ENCODE peak calls at places on chromosomes 16 and 17, in eight cellular contexts. F is prostate gland; L is mucosa of descending colon; R is Peyer's patch; P is tibial artery; V is PC-9; O is CD8-positive, alpha-beta T cell; X is BE2C. Z is an unnamed sample. For H3K9me3, the result is how much of the 10 kb centered on the place peaks cover.

GRCh38 chr17:50470451-50470850 is 1.8 kb upstream of the CHAD start:
- DNase-seq in F (peak), L (peak), R (no peak), P (no peak), V (no peak), O (no peak), X (no peak), Z (no peak)

GRCh38 chr17:55157165-55157564 is 107.6 kb upstream of the HLF start:
- DNase-seq in F (no peak), L (no peak), R (no peak), P (no peak), V (no peak), O (no peak), X (no peak), Z (no peak)

GRCh38 chr16:11682655-11683096 is 14.4 kb downstream of the SNN start:
- DNase-seq in F (no peak), L (no peak), R (no peak), P (no peak), V (no peak), O (no peak), X (no peak), Z (no peak)

GRCh38 chr16:74743045-74743667 is 31.5 kb downstream of the FA2H start:
- DNase-seq in F (no peak), L (peak), R (no peak), P (no peak), V (peak), O (no peak), X (no peak), Z (no peak)

GRCh38 chr16:54939537-54940278 is 9.0 kb downstream of the IRX5 start:
- DNase-seq in F (no peak), L (no peak), R (no peak), P (no peak), V (no peak), O (no peak), X (no peak), Z (no peak)

GRCh38 chr17:45143767-45144198 is 4.5 kb upstream of the HEXIM1 start:
- DNase-seq in F (peak), L (peak), R (peak), P (peak), V (no peak), O (peak), X (no peak), Z (no peak)

GRCh38 chr16:66271074-66272060 is 95.1 kb upstream of the CDH5 start:
- DNase-seq in F (no peak), L (no peak), R (peak), P (no peak), V (peak), O (no peak), X (no peak), Z (no peak)

GRCh38 chr17:42913981-42914617 is 13.5 kb downstream of the G6PC1 start:
- DNase-seq in F (no peak), L (no peak), R (no peak), P (peak), V (peak), O (no peak), X (no peak), Z (no peak)

GRCh38 chr16:1413684-1414531 is 596 bp downstream of the UNKL start:
- DNase-seq in F (no peak), L (peak), R (peak), P (peak), V (no peak), O (peak), X (peak), Z (peak)

GRCh38 chr16:77223184-77223583 is 24.0 kb downstream of the SYCE1L start:
- DNase-seq in F (no peak), L (no peak), R (no peak), P (no peak), V (no peak), O (no peak), X (peak), Z (no peak)

GRCh38 chr17:82250868-82251500 is 22.1 kb downstream of the SLC16A3 start:
- DNase-seq in F (no peak), L (no peak), R (no peak), P (no peak), V (no peak), O (no peak), X (peak), Z (no peak)

GRCh38 chr16:69804283-69804682 is 42.2 kb downstream of the WWP2 start:
- DNase-seq in F (no peak), L (no peak), R (no peak), P (no peak), V (no peak), O (no peak), X (no peak), Z (no peak)

GRCh38 chr16:46830417-46830901 is 521 bp downstream of the C16orf87 start:
- DNase-seq in F (peak), L (peak), R (peak), P (no peak), V (no peak), O (peak), X (peak), Z (peak)

GRCh38 chr16:4265676-4266075 is 7.1 kb downstream of the TFAP4 start:
- DNase-seq in F (no peak), L (no peak), R (no peak), P (no peak), V (no peak), O (no peak), X (no peak), Z (no peak)

GRCh38 chr16:71225145-71225544 is 5.4 kb downstream of the HYDIN start:
- DNase-seq in F (no peak), L (no peak), R (no peak), P (no peak), V (no peak), O (no peak), X (no peak), Z (no peak)
- H3K9me3 ChIP-seq in F (under half), L (under half), R (under half), P (under half), V (under half), O (under half), X (under half), Z (under half)

GRCh38 chr17:73840829-73841228 is 196.6 kb upstream of the SDK2 start:
- DNase-seq in F (no peak), L (no peak), R (no peak), P (no peak), V (no peak), O (no peak), X (no peak), Z (no peak)
- H3K9me3 ChIP-seq in F (under half), L (under half), R (under half), P (under half), V (under half), O (under half), X (under half), Z (under half)

GRCh38 chr17:38907930-38908675 is 17.3 kb upstream of the LASP1NB start:
- DNase-seq in F (no peak), L (peak), R (no peak), P (peak), V (no peak), O (no peak), X (no peak), Z (no peak)
- H3K9me3 ChIP-seq in F (under half), L (under half), R (under half), P (under half), V (under half), O (under half), X (under half), Z (under half)

GRCh38 chr16:79873825-79874224 is 273.3 kb upstream of the MAF start:
- DNase-seq in F (no peak), L (no peak), R (no peak), P (no peak), V (no peak), O (no peak), X (no peak), Z (no peak)

GRCh38 chr16:79874391-79874790 is 273.9 kb upstream of the MAF start:
- DNase-seq in F (no peak), L (peak), R (no peak), P (no peak), V (peak), O (no peak), X (no peak), Z (no peak)

GRCh38 chr16:79871906-79872305 is 271.4 kb upstream of the MAF start:
- DNase-seq in F (no peak), L (no peak), R (no peak), P (no peak), V (no peak), O (no peak), X (no peak), Z (no peak)

DNA sequence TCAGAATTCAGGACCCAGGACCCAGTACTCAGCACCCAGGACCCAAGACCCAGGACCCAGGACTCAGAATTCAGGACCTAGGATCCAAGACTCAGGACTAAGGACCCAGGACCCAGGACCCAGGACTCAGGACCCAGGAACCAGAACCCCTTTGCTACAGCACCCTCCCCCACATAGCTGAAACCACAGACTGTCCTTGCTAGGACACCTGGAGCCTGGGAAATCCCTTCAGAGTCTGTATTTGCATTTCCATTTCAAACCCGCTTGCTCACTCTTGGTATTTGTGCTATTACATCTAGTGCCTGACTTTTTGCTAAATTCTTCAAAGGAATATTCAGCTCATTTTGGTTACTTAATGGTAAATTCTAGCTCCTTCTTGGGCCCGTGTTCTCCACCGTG is 275.8 kb upstream of the MAF start:
- DNase-seq in F (no peak), L (no peak), R (no peak), P (no peak), V (no peak), O (no peak), X (no peak), Z (no peak)
- H3K9me3 ChIP-seq in F (under half), L (under half), R (under half), P (under half), V (under half), O (under half), X (under half), Z (under half)

GRCh38 chr17:10574324-10574723 is 24.9 kb upstream of the MYH2 start:
- DNase-seq in F (no peak), L (no peak), R (no peak), P (no peak), V (no peak), O (no peak), X (no peak), Z (no peak)
- H3K9me3 ChIP-seq in F (under half), L (under half), R (under half), P (under half), V (under half), O (under half), X (under half), Z (under half)

GRCh38 chr17:69695646-69696045 is 281.1 kb downstream of the MAP2K6 start:
- DNase-seq in F (no peak), L (no peak), R (no peak), P (no peak), V (no peak), O (no peak), X (no peak), Z (no peak)
- H3K9me3 ChIP-seq in F (under half), L (under half), R (under half), P (under half), V (under half), O (under half), X (under half), Z (under half)

DNA sequence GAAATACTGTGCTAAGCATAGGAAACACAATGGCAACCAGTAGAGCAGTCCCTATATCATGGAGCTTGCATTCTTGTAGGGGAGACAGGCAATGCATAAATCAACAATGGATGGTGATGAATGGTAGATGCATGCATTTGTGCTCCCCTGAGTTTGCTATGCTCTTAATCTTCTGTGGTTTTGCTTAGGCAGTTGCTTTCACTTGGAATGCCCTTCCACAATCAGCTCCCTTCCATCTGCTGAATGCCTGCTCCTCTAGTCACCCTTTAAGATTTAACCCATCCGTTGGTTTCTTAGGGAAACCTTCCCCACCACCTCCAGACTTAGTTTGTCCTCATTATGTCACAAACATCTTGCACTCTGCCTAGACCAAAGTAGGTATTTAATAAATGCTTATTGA is 200.3 kb upstream of the TOX3 start:
- DNase-seq in F (no peak), L (no peak), R (no peak), P (no peak), V (no peak), O (no peak), X (no peak), Z (no peak)
- H3K9me3 ChIP-seq in F (under half), L (under half), R (under half), P (under half), V (under half), O (under half), X (under half), Z (under half)

DNA sequence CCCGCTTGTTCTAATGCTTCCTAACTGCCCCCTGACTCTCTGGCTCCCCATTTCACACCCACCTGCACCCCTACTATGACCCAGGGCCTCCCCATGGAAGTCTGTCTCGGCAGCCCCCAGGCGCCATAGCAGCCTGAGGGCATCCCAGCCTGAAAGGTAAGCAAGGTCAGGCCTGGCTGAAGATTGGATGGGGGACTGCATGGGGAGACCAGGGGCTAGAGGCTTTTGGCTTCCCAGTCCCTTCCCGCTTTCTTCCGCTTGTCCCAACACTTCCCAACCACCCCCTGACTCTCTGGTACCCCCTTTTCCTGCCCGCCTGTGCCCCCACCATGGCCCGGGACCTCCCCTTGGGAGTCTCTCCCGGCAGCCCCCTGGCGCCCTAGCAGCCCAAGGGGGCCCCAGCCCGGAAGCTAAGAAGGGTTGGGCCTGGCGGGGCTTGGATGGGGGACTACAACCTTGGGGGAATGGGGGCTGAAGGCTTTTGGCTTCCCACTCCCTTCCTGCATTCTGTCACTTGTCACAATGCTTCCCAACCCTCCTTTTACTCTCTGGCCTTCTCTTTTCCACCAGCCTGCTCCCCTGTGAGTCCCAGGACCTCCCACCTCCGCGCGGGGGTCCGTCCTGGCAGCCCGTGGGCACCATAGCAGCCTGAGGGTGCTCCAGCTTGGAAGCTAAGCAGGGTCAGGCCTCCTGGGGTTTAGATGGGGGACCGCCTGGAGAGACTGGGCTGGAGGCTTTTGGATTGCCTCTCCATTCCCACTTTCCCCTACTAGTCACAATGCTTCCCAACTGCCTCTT is 2288.4 kb downstream of the TP53TG3F start:
- DNase-seq in F (no peak), L (no peak), R (no peak), P (no peak), V (no peak), O (no peak), X (no peak), Z (no peak)
- H3K9me3 ChIP-seq in F (under half), L (half or more), R (under half), P (under half), V (under half), O (under half), X (under half), Z (under half)

DNA sequence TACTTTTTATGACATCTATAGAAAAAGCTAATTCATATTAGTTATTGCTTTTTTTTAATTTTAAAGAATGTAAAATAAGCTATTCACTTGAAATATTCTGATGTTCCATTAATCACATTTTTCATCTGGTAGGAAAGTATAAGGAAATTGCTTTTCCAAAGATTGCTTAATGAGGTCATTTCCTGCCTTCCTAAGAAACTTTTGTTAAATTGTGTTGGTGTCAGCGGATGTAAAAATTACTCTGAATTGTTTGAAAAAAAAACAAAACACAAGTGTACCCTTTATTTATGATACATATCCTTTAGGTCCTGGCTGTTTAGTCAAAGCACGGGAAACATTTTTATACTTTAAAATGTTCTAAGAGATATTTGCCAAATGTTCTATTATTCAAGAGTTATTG is 1357.4 kb upstream of the GOT2 start:
- DNase-seq in F (no peak), L (no peak), R (no peak), P (no peak), V (no peak), O (no peak), X (no peak), Z (no peak)
- H3K9me3 ChIP-seq in F (under half), L (half or more), R (under half), P (under half), V (under half), O (under half), X (under half), Z (under half)

GRCh38 chr17:5179003-5179402 is 12.7 kb downstream of the ZNF594 start:
- DNase-seq in F (no peak), L (no peak), R (no peak), P (no peak), V (no peak), O (no peak), X (no peak), Z (no peak)
- H3K9me3 ChIP-seq in F (under half), L (half or more), R (half or more), P (half or more), V (half or more), O (under half), X (under half), Z (half or more)

Z was measured in CD8-positive, alpha-beta memory T cell.